ENCODE peak calls at places on chromosomes 6 and 20, in ten cellular contexts. Z is heart right ventricle, T is OCI-LY7, K is HFF-Myc, C is lower leg skin, Q is Calu3, I is ascending aorta, H is brain microvascular endothelial cell, B is mucosa of descending colon, O is H9. P is an unnamed sample.

GRCh38 chr20:50721881-50722281 is 9.5 kb upstream of the PARD6B start:
- DNase-seq in I (peak; percentile 92), O (no peak), B (no peak), Z (peak; percentile 49), H (peak; percentile 9), Q (no peak), T (no peak), C (peak; percentile 83), K (no peak), P (no peak)

GRCh38 chr20:20215976-20216727 is 151.8 kb upstream of the INSM1 start:
- DNase-seq in Q (no peak), B (no peak), I (no peak), Z (no peak), H (no peak), K (no peak), C (no peak), O (no peak), T (no peak), P (no peak)

GRCh38 chr6:33841070-33841469 is 37.3 kb upstream of the MLN start:
- DNase-seq in C (no peak), K (no peak), Z (no peak), O (no peak), I (no peak), T (no peak), H (no peak), Q (no peak), B (no peak), P (no peak)

GRCh38 chr20:42915081-42915480 is 274.6 kb downstream of the PTPRT start:
- DNase-seq in O (no peak), C (no peak), Q (no peak), Z (no peak), I (no peak), K (no peak), T (no peak), B (no peak), H (no peak), P (no peak)

GRCh38 chr20:51366155-51366886 is 176.2 kb downstream of the NFATC2 start:
- DNase-seq in Q (peak; percentile 36), B (peak; percentile 81), O (no peak), Z (peak; percentile 68), K (peak; percentile 98), H (peak; percentile 100), T (no peak), I (peak; percentile 94), C (peak; percentile 71), P (peak; percentile 100)

GRCh38 chr6:143060354-143060805 is 309 bp upstream of the AIG1 start:
- DNase-seq in Q (peak; percentile 76), I (peak; percentile 96), B (peak; percentile 90), T (peak; percentile 47), Z (peak; percentile 81), O (peak; percentile 88), H (peak; percentile 79), C (peak; percentile 76), K (peak; percentile 26), P (peak; percentile 28)

GRCh38 chr6:167093922-167094432 is 28.9 kb upstream of the CCR6 start:
- DNase-seq in H (no peak), B (peak; percentile 86), I (no peak), Z (no peak), C (no peak), K (no peak), Q (no peak), O (no peak), T (no peak), P (no peak)

GRCh38 chr20:31923388-31924271 is 28.2 kb downstream of the PDRG1 start:
- DNase-seq in O (no peak), C (no peak), K (no peak), Q (no peak), I (no peak), Z (no peak), T (no peak), H (no peak), B (no peak), P (no peak)

GRCh38 chr6:105279463-105279862 is 99.6 kb upstream of the POPDC3 start:
- DNase-seq in I (no peak), Z (no peak), H (no peak), B (no peak), K (no peak), C (no peak), T (no peak), O (no peak), Q (no peak), P (no peak)

GRCh38 chr6:93416575-93417420 is 2.6 kb downstream of the EPHA7 start:
- DNase-seq in Z (peak; percentile 32), T (no peak), B (peak; percentile 43), C (no peak), K (no peak), Q (peak; percentile 16), O (peak; percentile 62), H (no peak), I (peak; percentile 60), P (no peak)

GRCh38 chr6:24854077-24854670 is 55.5 kb upstream of the ARMH2 start:
- DNase-seq in I (no peak), O (no peak), T (no peak), K (no peak), Z (no peak), H (no peak), B (no peak), Q (no peak), C (no peak), P (no peak)

GRCh38 chr20:18904624-18905023 is 91.0 kb downstream of the SCP2D1 start:
- DNase-seq in Q (no peak), I (no peak), Z (no peak), B (no peak), H (no peak), K (no peak), O (no peak), C (no peak), T (no peak), P (no peak)
- TF ChIP-seq CTCF in Q (no peak), I (peak; percentile 35), Z (no peak), B (no peak), H (no peak), K (no peak), O (peak; percentile 29), C (no peak), T (peak; percentile 37), P (no peak)

GRCh38 chr6:17968081-17968518 is 19.3 kb downstream of the KIF13A start:
- DNase-seq in K (no peak), H (no peak), Q (no peak), C (no peak), B (no peak), Z (no peak), T (no peak), O (no peak), I (no peak), P (no peak)
- TF ChIP-seq CTCF in K (no peak), H (no peak), Q (no peak), C (no peak), B (no peak), Z (no peak), T (no peak), O (no peak), I (no peak), P (no peak)

GRCh38 chr20:57856658-57857057 is 146.8 kb upstream of the PMEPA1 start:
- DNase-seq in Z (no peak), I (no peak), B (no peak), O (peak; percentile 5), Q (no peak), K (no peak), T (no peak), H (no peak), C (no peak), P (no peak)

GRCh38 chr20:57860576-57860975 is 150.8 kb upstream of the PMEPA1 start:
- DNase-seq in K (no peak), H (no peak), O (no peak), C (no peak), Q (no peak), T (no peak), Z (no peak), I (no peak), B (no peak), P (no peak)

GRCh38 chr20:57857118-57857517 is 147.3 kb upstream of the PMEPA1 start:
- DNase-seq in K (no peak), C (no peak), O (no peak), Q (no peak), I (no peak), Z (no peak), B (no peak), H (no peak), T (no peak), P (no peak)

DNA sequence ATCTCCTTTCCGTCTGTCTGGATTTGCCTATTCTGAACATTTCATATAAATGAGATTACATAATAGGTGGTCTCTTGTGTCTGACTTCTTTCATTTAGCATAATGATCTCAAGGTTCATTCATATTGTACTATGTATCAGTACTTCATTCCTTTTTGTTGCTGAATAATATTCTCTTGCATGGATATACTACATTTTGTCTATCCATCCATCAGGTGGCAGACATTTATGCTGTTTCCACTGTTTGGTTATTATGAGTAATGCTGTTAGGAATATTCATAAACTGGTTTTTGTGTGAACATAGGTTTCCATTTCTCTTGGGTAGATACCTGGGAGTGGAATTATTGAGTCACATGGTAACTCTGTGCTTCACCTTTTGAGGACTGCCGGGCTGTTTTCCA is 148.2 kb upstream of the PMEPA1 start:
- DNase-seq in K (no peak), B (no peak), Q (no peak), H (no peak), T (no peak), C (no peak), I (no peak), O (no peak), Z (no peak), P (no peak)
- TF ChIP-seq CTCF in K (no peak), B (no peak), Q (no peak), H (no peak), T (no peak), C (no peak), I (peak; percentile 6), O (no peak), Z (no peak), P (no peak)

DNA sequence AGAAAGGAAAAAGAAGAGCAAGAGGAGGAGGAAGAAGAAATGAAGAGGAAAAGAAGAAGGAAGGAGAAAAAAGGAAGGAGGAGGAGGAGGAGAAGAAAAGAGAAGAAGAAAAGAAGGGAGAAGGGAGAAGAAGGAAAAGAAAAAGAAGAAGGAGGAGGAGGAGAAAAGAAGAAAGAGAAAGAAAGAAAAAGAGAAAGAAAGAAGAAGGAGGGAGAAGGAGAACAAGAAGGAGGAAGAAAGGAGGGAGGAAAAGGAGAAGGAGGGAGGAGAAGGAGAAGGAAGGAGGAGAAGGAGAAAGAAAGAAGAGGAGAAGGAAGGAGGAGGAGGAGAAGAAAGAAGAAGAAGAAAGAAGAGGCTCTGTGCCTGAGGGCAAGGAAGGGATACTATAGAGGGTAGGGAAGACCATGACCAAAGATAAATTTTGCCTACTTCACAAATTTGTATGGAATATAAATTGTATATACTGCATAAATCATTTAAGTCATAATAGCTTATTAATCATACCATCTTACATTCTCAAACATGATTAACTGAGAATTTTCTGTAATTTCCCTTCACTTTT is 55.7 kb downstream of the SESN1 start:
- DNase-seq in T (no peak), Q (no peak), C (no peak), Z (no peak), I (no peak), O (no peak), B (no peak), H (no peak), K (no peak), P (no peak)
- TF ChIP-seq CTCF in T (no peak), Q (no peak), C (no peak), Z (no peak), I (no peak), O (no peak), B (no peak), H (no peak), K (no peak), P (no peak)